ENCODE peak calls at places on chromosome 22, in five cellular contexts. E is MM.1S, U is OCI-LY7, O is GM23338, T is PC-3. H is an unnamed sample.

GRCh38 chr22:40120783-40121182 is 56.9 kb upstream of the TNRC6B start:
- DNase-seq in E (no peak), U (no peak), O (no peak), T (no peak), H (no peak)

GRCh38 chr22:45272498-45272897 is 12.3 kb upstream of the UPK3A start:
- DNase-seq in E (no peak), U (no peak), O (no peak), T (no peak), H (no peak)

GRCh38 chr22:49997932-49998717 is 14.4 kb downstream of the IL17REL start:
- DNase-seq in E (no peak), U (no peak), O (no peak), T (no peak), H (no peak)

GRCh38 chr22:37933711-37934376 is 19.6 kb downstream of the C22orf23 start:
- DNase-seq in E (peak; percentile 81), U (peak; percentile 89), O (peak; percentile 97), T (peak; percentile 93), H (peak; percentile 95)

GRCh38 chr22:35133702-35134395 is 67.9 kb downstream of the ISX start:
- DNase-seq in E (no peak), U (no peak), O (no peak), T (no peak), H (no peak)

GRCh38 chr22:37229805-37230672 is 14.0 kb downstream of the RAC2 start:
- DNase-seq in E (peak; percentile 89), U (peak; percentile 92), O (no peak), T (peak; percentile 83), H (no peak)

GRCh38 chr22:46070722-46071450 is 79.4 kb upstream of the PPARA start:
- DNase-seq in E (peak; percentile 64), U (peak; percentile 44), O (peak; percentile 62), T (peak; percentile 70), H (peak; percentile 73)

GRCh38 chr22:29949872-29950271 is 66.9 kb downstream of the MTMR3 start:
- DNase-seq in E (no peak), U (no peak), O (no peak), T (no peak), H (no peak)

GRCh38 chr22:19478086-19478392 is 954 bp downstream of the UFD1 start:
- DNase-seq in E (no peak), U (no peak), O (no peak), T (no peak), H (no peak)

GRCh38 chr22:19478466-19479357 is at the start of gene UFD1:
- DNase-seq in E (peak; percentile 75), U (peak; percentile 86), O (peak; percentile 92), T (peak; percentile 63), H (peak; percentile 93)

GRCh38 chr22:19476023-19476422 is 3.0 kb downstream of the UFD1 start:
- DNase-seq in E (no peak), U (no peak), O (no peak), T (no peak), H (no peak)

GRCh38 chr22:19479358-19480172 is at the start of gene CDC45:
- DNase-seq in E (peak; percentile 98), U (peak; percentile 98), O (peak; percentile 99), T (peak; percentile 93), H (peak; percentile 97)

GRCh38 chr22:19477321-19478085 is 1.5 kb downstream of the UFD1 start:
- DNase-seq in E (peak; percentile 8), U (peak; percentile 43), O (no peak), T (peak; percentile 16), H (no peak)
- TF ChIP-seq CTCF in E (peak; percentile 37), U (peak; percentile 75), O (no peak), T (no peak), H (peak; percentile 30)

DNA sequence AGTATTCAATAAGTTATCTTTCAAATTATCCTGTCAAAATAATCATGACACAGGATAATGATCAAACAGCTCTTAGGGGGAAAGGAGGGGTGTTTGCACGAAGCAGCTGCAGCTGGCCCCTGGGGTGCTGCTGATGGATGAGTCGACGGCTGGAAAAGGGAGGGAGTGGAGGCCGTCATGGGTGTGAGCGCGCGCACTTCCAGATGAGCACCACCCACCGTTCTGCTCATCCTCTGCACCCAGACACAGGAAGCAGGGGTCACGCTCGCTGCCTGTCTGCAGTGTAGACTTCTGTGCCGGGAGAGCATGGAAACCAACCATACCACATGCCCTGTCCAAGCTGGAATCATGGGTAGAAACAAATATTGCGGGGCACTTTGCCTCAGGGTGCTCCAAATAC is 802.2 kb downstream of the TBC1D22A start:
- DNase-seq in E (no peak), U (no peak), O (no peak), T (no peak), H (no peak)
- H3K9me2 ChIP-seq in E (no peaks in the 10 kb centered on the region), U (no peaks in the 10 kb centered on the region), O (no peaks in the 10 kb centered on the region), T (no peaks in the 10 kb centered on the region), H (no peaks in the 10 kb centered on the region)

GRCh38 chr22:25169278-25170031 is 30.2 kb upstream of the CRYBB3 start:
- DNase-seq in E (no peak), U (no peak), O (no peak), T (peak; percentile 8), H (no peak)

GRCh38 chr22:25167834-25168601 is 31.6 kb upstream of the CRYBB3 start:
- DNase-seq in E (no peak), U (no peak), O (no peak), T (no peak), H (no peak)

GRCh38 chr22:25172153-25172552 is 27.5 kb upstream of the CRYBB3 start:
- DNase-seq in E (no peak), U (no peak), O (no peak), T (peak; percentile 34), H (peak; percentile 28)

GRCh38 chr22:25167082-25167481 is 32.6 kb upstream of the CRYBB3 start:
- DNase-seq in E (no peak), U (no peak), O (no peak), T (peak; percentile 15), H (no peak)

DNA sequence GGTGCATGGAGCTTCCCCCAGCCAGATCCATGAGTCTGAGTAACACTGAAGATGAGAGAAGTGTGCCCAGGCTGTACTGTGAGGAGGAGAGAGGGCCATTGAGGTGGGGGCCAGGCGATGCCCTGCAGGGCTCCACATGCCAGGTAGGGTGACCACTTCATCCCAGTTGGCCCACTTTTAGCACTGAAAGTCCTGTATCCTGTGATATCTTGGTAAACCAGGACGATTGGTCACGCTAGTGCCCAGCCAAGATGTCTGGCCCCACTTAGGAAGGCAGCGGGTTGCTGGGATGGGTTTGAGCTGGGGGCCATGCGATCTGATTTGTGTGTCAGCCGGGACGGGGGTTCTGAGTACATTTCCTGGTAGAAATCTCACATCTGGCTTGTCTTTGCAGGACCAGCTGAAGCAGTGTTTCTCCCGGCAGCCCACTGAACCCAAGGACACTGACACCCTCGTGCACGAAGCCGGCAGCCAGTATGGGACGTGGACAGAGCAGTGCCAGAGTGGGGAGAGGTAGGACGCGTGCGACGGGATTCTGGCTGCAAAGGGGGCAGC is 29.2 kb upstream of the CRYBB3 start:
- DNase-seq in E (no peak), U (no peak), O (no peak), T (no peak), H (no peak)
- H3K27ac ChIP-seq in E (no peak overlapping the region), U (no peak overlapping the region), O (no peak overlapping the region), T (no peak overlapping the region), H (no peak overlapping the region)

GRCh38 chr22:33271390-33272161 is 213.4 kb upstream of the SYN3 start:
- DNase-seq in E (no peak), U (peak; percentile 99), O (no peak), T (no peak), H (no peak)
- TF ChIP-seq CTCF in E (no peak), U (peak; percentile 45), O (no peak), T (no peak), H (no peak)

DNA sequence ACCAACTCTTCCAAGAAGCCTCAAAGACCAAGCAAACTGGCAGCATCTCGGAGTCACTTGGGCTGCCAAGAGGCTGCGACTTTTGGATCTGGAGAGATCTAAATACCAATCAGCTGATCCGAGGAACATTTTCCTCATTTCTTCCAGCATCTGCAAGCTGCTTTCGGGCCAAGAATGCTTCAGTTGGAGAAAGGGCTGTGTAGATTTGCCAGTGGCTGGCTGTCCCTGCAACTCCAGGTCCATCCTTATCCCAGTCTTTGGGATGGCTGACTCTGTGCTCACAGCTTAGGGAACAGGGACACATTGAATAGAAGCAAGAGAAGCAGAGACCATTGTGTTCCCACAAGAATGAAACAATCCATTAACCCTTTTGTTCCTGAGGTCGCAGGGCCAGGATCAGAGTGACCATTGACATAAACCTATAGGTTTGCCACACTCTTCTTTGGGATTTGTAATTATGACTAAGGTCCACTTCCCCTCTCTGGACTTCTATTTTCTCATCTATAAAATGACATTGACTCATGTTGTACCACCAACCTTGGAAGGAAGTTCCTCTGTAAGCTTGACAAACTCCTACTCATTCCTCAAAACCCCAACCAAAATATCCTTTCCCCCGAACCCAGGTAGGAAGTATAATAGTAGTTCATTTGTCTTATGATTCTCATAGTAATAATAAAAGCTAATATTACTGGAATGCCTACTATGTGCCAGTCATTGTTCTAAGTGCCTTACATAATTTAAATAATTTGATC is 340.8 kb downstream of the MN1 start:
- DNase-seq in E (no peak), U (no peak), O (peak; percentile 19), T (peak; percentile 16), H (no peak)
- H3K9me2 ChIP-seq in E (no peaks in the 10 kb centered on the region), U (no peaks in the 10 kb centered on the region), O (no peaks in the 10 kb centered on the region), T (no peaks in the 10 kb centered on the region), H (no peaks in the 10 kb centered on the region)

DNA sequence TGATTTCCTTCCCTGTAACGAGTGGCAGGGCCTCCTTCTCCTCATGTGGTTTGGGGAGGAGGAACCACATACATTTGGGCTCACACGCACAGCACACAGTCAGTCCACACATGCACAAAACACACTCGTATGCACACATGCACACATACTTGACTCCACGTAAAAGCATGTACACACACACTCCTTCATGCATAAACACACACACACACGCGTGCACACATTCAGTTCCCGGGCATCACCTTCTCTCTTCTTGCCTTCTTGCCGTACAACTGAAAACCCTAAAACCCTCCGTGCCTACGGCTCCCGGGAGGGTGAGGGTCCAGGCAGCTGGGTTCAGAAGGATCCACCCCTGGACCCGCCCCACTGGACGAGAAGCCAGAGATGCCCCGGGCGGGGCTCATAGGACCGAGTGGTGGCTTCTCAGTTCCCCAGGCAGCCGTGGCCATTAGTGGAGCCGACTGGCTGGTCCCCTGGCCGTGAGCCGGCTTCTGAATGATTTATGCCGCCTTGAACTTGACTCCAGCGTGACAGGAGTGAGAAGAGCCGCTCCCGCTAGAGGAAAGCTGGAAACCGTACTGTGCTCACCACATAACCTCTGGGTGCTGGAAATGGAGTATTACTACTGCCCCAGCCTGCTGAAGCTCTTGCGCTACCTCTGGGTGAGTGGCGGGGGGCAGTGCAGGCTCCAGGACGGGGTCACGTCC is 117.4 kb downstream of the KIAA1671 start:
- DNase-seq in E (no peak), U (no peak), O (peak; percentile 32), T (no peak), H (no peak)
- H3K27ac ChIP-seq in E (no peak overlapping the region), U (no peak overlapping the region), O (no peak overlapping the region), T (no peak overlapping the region), H (peak overlapping the region; percentile 56)